ENCODE peak calls at places on chromosomes 1 and 21, in four cellular contexts. H is AG09319; W is stimulated activated CD8-positive, alpha-beta memory T cell treated with anti-CD3 and anti-CD28 coated beads, Interleukin-4, amount 100 ng/mL, for 24 hours; T is RCC 7860. Z is an unnamed sample.

GRCh38 chr1:75130312-75130677 is 3.9 kb upstream of the LHX8 start:
- DNase-seq in H (no peak), W (no peak), T (no peak), Z (no peak)

GRCh38 chr1:170578356-170578755 is 46.4 kb downstream of the GORAB start:
- DNase-seq in H (no peak), W (no peak), T (no peak), Z (no peak)

GRCh38 chr1:226994357-226995063 is 54.4 kb downstream of the COQ8A start:
- DNase-seq in H (no peak), W (no peak), T (no peak), Z (no peak)

GRCh38 chr1:184193451-184193850 is 141.9 kb downstream of the TSEN15 start:
- DNase-seq in H (no peak), W (no peak), T (no peak), Z (no peak)

GRCh38 chr1:33826311-33826710 is 37.6 kb upstream of the HMGB4 start:
- DNase-seq in H (no peak), W (no peak), T (no peak), Z (no peak)

GRCh38 chr1:64229307-64229706 is 25.9 kb downstream of the UBE2U start:
- DNase-seq in H (no peak), W (no peak), T (no peak), Z (no peak)

GRCh38 chr1:183272390-183272801 is 86.3 kb downstream of the LAMC2 start:
- DNase-seq in H (peak), W (no peak), T (peak), Z (peak)

GRCh38 chr1:27179373-27179772 is 24.4 kb upstream of the SLC9A1 start:
- DNase-seq in H (no peak), W (no peak), T (no peak), Z (peak)

GRCh38 chr1:6010554-6010953 is 18.3 kb upstream of the NPHP4 start:
- DNase-seq in H (no peak), W (no peak), T (no peak), Z (no peak)

GRCh38 chr1:41513388-41513745 is 28.9 kb upstream of the EDN2 start:
- DNase-seq in H (no peak), W (peak), T (no peak), Z (no peak)

GRCh38 chr1:154871374-154871773 is 1.3 kb upstream of the KCNN3 start:
- DNase-seq in H (no peak), W (no peak), T (no peak), Z (peak)

GRCh38 chr21:19256934-19257660 is 853.5 kb upstream of the TMPRSS15 start:
- DNase-seq in H (no peak), W (no peak), T (no peak), Z (no peak)

GRCh38 chr21:15039607-15040299 is 25.0 kb downstream of the NRIP1 start:
- DNase-seq in H (no peak), W (no peak), T (no peak), Z (no peak)

GRCh38 chr1:69710484-69710883 is 142.8 kb downstream of the LRRC7 start:
- DNase-seq in H (no peak), W (no peak), T (no peak), Z (no peak)

GRCh38 chr1:43354936-43355335 is 3.8 kb upstream of the CDC20 start:
- DNase-seq in H (no peak), W (no peak), T (no peak), Z (no peak)

GRCh38 chr1:29500041-29500440 is 263.7 kb downstream of the PTPRU start:
- DNase-seq in H (no peak), W (no peak), T (no peak), Z (no peak)

GRCh38 chr1:18530567-18531502 is 50.1 kb downstream of the KLHDC7A start:
- DNase-seq in H (no peak), W (no peak), T (peak), Z (no peak)

GRCh38 chr1:39995973-39996393 is 41.0 kb downstream of the MFSD2A start:
- DNase-seq in H (no peak), W (no peak), T (no peak), Z (no peak)

GRCh38 chr1:22875851-22876250 is 96.8 kb downstream of the LACTBL1 start:
- DNase-seq in H (no peak), W (no peak), T (no peak), Z (no peak)

GRCh38 chr1:150168960-150169565 is 19.3 kb downstream of the PLEKHO1 start:
- DNase-seq in H (no peak), W (no peak), T (peak), Z (no peak)

GRCh38 chr1:25737151-25737550 is 62.8 kb upstream of the SELENON start:
- DNase-seq in H (no peak), W (no peak), T (peak), Z (no peak)

GRCh38 chr1:2543543-2544092 is 12.6 kb upstream of the TNFRSF14 start:
- DNase-seq in H (no peak), W (no peak), T (no peak), Z (no peak)

GRCh38 chr1:216456682-216457081 is 33.4 kb upstream of the USH2A start:
- DNase-seq in H (no peak), W (no peak), T (peak), Z (peak)

GRCh38 chr1:161176468-161177111 is 717 bp downstream of the B4GALT3 start:
- DNase-seq in H (no peak), W (no peak), T (no peak), Z (no peak)

GRCh38 chr1:228937851-228938247 is 202.6 kb downstream of the RHOU start:
- DNase-seq in H (no peak), W (no peak), T (no peak), Z (no peak)

GRCh38 chr1:29033829-29034466 is 89.8 kb downstream of the TMEM200B start:
- DNase-seq in H (no peak), W (no peak), T (peak), Z (peak)

GRCh38 chr21:15718709-15719108 is 11.1 kb upstream of the USP25 start:
- DNase-seq in H (no peak), W (no peak), T (no peak), Z (no peak)

GRCh38 chr21:43467785-43468184 is 40.9 kb upstream of the SIK1 start:
- DNase-seq in H (no peak), W (no peak), T (no peak), Z (no peak)

GRCh38 chr1:245810181-245810727 is 655.5 kb downstream of the KIF26B start:
- DNase-seq in H (no peak), W (no peak), T (no peak), Z (no peak)

GRCh38 chr1:31745071-31745897 is 18.9 kb downstream of the ADGRB2 start:
- DNase-seq in H (no peak), W (no peak), T (peak), Z (no peak)

GRCh38 chr1:164423136-164423535 is 135.8 kb upstream of the PBX1 start:
- DNase-seq in H (no peak), W (no peak), T (no peak), Z (no peak)

GRCh38 chr1:203915811-203916210 is 54.4 kb downstream of the SNRPE start:
- DNase-seq in H (no peak), W (no peak), T (peak), Z (peak)

GRCh38 chr1:119676571-119677206 is 28.6 kb upstream of the ZNF697 start:
- DNase-seq in H (no peak), W (no peak), T (no peak), Z (no peak)

GRCh38 chr1:84096121-84096635 is 47.9 kb upstream of the PRKACB start:
- DNase-seq in H (no peak), W (no peak), T (no peak), Z (no peak)

GRCh38 chr21:33402011-33402979 is 918 bp upstream of the IFNGR2 start:
- DNase-seq in H (no peak), W (no peak), T (no peak), Z (no peak)

GRCh38 chr21:46193829-46194373 is 9.6 kb upstream of the SPATC1L start:
- DNase-seq in H (no peak), W (no peak), T (no peak), Z (no peak)

GRCh38 chr1:160744287-160744857 is 5.3 kb downstream of the SLAMF7 start:
- DNase-seq in H (no peak), W (no peak), T (no peak), Z (no peak)

GRCh38 chr1:5905431-5905830 is 86.8 kb downstream of the NPHP4 start:
- DNase-seq in H (no peak), W (no peak), T (no peak), Z (no peak)